ENCODE peak calls at places on chromosomes 6 and 20, in five cellular contexts. S is A549, N is K562, X is HepG2, Y is GM12878. J is an unnamed sample. For H3K4me1, the result is how much of the 10 kb centered on the place peaks cover.

GRCh38 chr6:90885611-90886056 is 298.8 kb upstream of the MAP3K7 start:
- DNase-seq in X (no peak), N (no peak), Y (no peak), S (no peak), J (no peak)

GRCh38 chr6:52381249-52381648 is 19.3 kb downstream of the PAQR8 start:
- DNase-seq in X (no peak), S (no peak), N (no peak), Y (no peak), J (no peak)

GRCh38 chr6:132929141-132929540 is 114.8 kb downstream of the RPS12 start:
- DNase-seq in N (no peak), S (no peak), Y (no peak), X (no peak), J (no peak)

GRCh38 chr6:73134588-73134987 is 90.7 kb downstream of the KHDC1L start:
- DNase-seq in X (peak), Y (no peak), N (peak), S (peak), J (peak)

GRCh38 chr6:28863607-28864320 is 60.0 kb downstream of the TRIM27 start:
- DNase-seq in N (peak), S (peak), X (peak), Y (peak), J (peak)

GRCh38 chr6:169738204-169738971 is 13.0 kb downstream of the DYNLT2 start:
- DNase-seq in X (no peak), S (no peak), Y (no peak), N (no peak), J (no peak)

GRCh38 chr6:69866351-69867074 is at the start of gene COL19A1:
- DNase-seq in Y (peak), N (no peak), X (no peak), S (no peak), J (peak)

GRCh38 chr6:170076466-170077165 is 214.3 kb downstream of the DLL1 start:
- DNase-seq in Y (no peak), N (no peak), S (no peak), X (no peak), J (no peak)

GRCh38 chr6:137452331-137452894 is 41.8 kb downstream of the OLIG3 start:
- DNase-seq in N (no peak), X (no peak), Y (no peak), S (no peak), J (no peak)

GRCh38 chr6:12119085-12119588 is 107.0 kb downstream of the HIVEP1 start:
- DNase-seq in X (no peak), Y (peak), N (no peak), S (peak), J (no peak)

GRCh38 chr6:169782966-169783760 is 31.7 kb downstream of the ERMARD start:
- DNase-seq in Y (no peak), X (no peak), S (no peak), N (no peak), J (no peak)

GRCh38 chr6:57177545-57178225 is 5.6 kb downstream of the BAG2 start:
- DNase-seq in X (no peak), S (no peak), Y (no peak), N (no peak), J (no peak)

GRCh38 chr6:157644043-157644810 is 178.8 kb upstream of the SNX9 start:
- DNase-seq in Y (no peak), S (peak), X (no peak), N (no peak), J (peak)

GRCh38 chr20:33113387-33113908 is 34.0 kb downstream of the BPIFB4 start:
- DNase-seq in Y (no peak), X (no peak), S (no peak), N (no peak), J (no peak)

GRCh38 chr6:44386929-44387345 is 569 bp upstream of the CDC5L start:
- DNase-seq in N (no peak), X (no peak), Y (no peak), S (no peak), J (no peak)

GRCh38 chr6:1610497-1611321 is 994 bp downstream of the FOXC1 start:
- DNase-seq in Y (no peak), X (peak), S (peak), N (no peak), J (peak)

GRCh38 chr20:53763707-53764415 is 170.2 kb upstream of the ZNF217 start:
- DNase-seq in Y (no peak), X (peak), S (peak), N (no peak), J (peak)

GRCh38 chr6:35047265-35048011 is 93.7 kb downstream of the TCP11 start:
- DNase-seq in S (no peak), Y (no peak), N (no peak), X (no peak), J (peak)

GRCh38 chr6:3349388-3350251 is 90.9 kb downstream of the PSMG4 start:
- DNase-seq in N (peak), Y (no peak), S (no peak), X (no peak), J (no peak)

GRCh38 chr6:33978593-33979150 is 167.2 kb downstream of the GRM4 start:
- DNase-seq in N (no peak), S (no peak), Y (no peak), X (no peak), J (no peak)

GRCh38 chr20:57161478-57162194 is 104.8 kb downstream of the BMP7 start:
- DNase-seq in X (no peak), S (no peak), N (no peak), Y (no peak), J (no peak)

GRCh38 chr6:167806061-167806700 is 20.5 kb upstream of the AFDN start:
- DNase-seq in S (no peak), Y (no peak), X (peak), N (no peak), J (no peak)
- H3K4me2 ChIP-seq in S (no peak), Y (no peak), X (peak), N (no peak), J (no peak)

DNA sequence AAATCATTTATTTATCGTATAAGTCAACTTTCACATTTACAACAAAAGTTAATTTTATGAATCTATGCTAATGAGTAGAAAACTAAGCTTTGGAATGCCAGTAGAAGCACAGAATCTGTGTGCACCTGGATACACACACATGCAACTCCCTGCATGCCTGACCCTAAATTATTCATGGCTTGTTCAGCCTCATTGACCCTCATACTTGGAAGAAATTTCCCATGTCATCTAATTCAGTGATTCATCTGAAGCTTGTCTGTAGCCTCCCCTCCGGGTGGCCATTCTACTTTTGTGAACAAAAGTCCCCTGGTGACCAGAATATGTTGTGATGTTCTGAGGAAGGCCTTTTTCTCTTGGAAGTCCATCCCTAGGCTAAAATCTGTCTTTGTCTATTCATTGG is 1078.4 kb downstream of the KIF16B start:
- DNase-seq in N (no peak), S (no peak), Y (no peak), X (no peak), J (no peak)
- H3K4me1 ChIP-seq in N (under half), S (under half), Y (under half), X (under half), J (under half)

GRCh38 chr6:123655520-123656306 is 19.0 kb upstream of the TRDN start:
- DNase-seq in X (no peak), N (no peak), Y (no peak), S (no peak), J (peak)
- TF ChIP-seq MYC in X (no peak), N (no peak), Y (no peak), S (no peak), J (no peak)

GRCh38 chr6:148520109-148520841 is 177.6 kb downstream of the SASH1 start:
- DNase-seq in N (no peak), Y (peak), S (no peak), X (no peak), J (no peak)
- H3K4me2 ChIP-seq in N (no peak), Y (peak), S (no peak), X (no peak), J (no peak)

DNA sequence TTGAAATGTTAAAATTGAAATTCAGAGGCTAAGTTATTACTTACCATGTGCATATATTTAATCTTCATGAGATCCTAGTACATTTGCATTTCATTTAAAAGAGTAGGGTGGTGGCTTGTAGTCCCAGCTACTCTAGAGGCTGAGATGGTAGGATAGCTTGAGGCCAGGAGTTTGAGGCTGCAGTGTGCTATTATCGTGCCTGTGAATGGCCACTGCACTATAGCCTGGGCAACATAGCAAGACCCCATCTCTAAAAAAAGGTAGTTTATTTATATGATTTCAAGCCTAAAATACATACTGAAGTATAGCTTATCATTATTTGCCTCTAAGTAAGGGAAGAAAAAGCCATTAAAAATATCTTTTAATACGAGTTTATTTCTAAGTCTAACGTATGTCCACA is 3.1 kb downstream of the CCR6 start:
- DNase-seq in Y (no peak), X (no peak), S (no peak), N (no peak), J (no peak)
- H3K4me1 ChIP-seq in Y (half or more), X (half or more), S (under half), N (under half), J (under half)

GRCh38 chr20:59006167-59006863 is 739 bp downstream of the CTSZ start:
- DNase-seq in N (no peak), S (no peak), Y (no peak), X (no peak), J (peak)

GRCh38 chr20:59003836-59004492 is 3.1 kb downstream of the CTSZ start:
- DNase-seq in X (no peak), Y (no peak), S (no peak), N (no peak), J (no peak)

GRCh38 chr20:59005523-59006166 is 1.4 kb downstream of the CTSZ start:
- DNase-seq in S (no peak), Y (no peak), X (no peak), N (no peak), J (no peak)

GRCh38 chr20:59004493-59004762 is 2.6 kb downstream of the CTSZ start:
- DNase-seq in X (no peak), N (no peak), S (no peak), Y (no peak), J (no peak)

GRCh38 chr20:59004763-59005522 is 2.1 kb downstream of the CTSZ start:
- DNase-seq in N (no peak), S (no peak), Y (peak), X (peak), J (peak)
- TF ChIP-seq MYC in N (no peak), S (no peak), Y (no peak), X (peak), J (no peak)